ENCODE peak calls at places on chromosomes 3 and 15, in seven cellular contexts. One of them, this sample, is unnamed.

GRCh38 chr3:115478359-115478758 is 145.0 kb upstream of the GAP43 start:
- DNase-seq in omental fat pad: no peak
- DNase-seq in foreskin fibroblast: no peak
- DNase-seq in WTC11: no peak
- DNase-seq in endothelial cell: no peak
- DNase-seq in RWPE1: no peak
- DNase-seq in GM13976: no peak
- DNase-seq in this sample: no peak

GRCh38 chr3:140091143-140091542 is 156.2 kb downstream of the CLSTN2 start:
- DNase-seq in endothelial cell: no peak
- DNase-seq in omental fat pad: no peak
- DNase-seq in foreskin fibroblast: no peak
- DNase-seq in GM13976: no peak
- DNase-seq in RWPE1: no peak
- DNase-seq in WTC11: no peak
- DNase-seq in this sample: no peak

GRCh38 chr3:35438101-35438500 is 201.2 kb upstream of the ARPP21 start:
- DNase-seq in WTC11: no peak
- DNase-seq in omental fat pad: no peak
- DNase-seq in GM13976: no peak
- DNase-seq in endothelial cell: no peak
- DNase-seq in foreskin fibroblast: no peak
- DNase-seq in RWPE1: no peak
- DNase-seq in this sample: no peak

GRCh38 chr3:170467007-170467406 is 48.3 kb downstream of the CLDN11 start:
- DNase-seq in omental fat pad: no peak
- DNase-seq in RWPE1: no peak
- DNase-seq in GM13976: no peak
- DNase-seq in WTC11: no peak
- DNase-seq in foreskin fibroblast: no peak
- DNase-seq in endothelial cell: no peak
- DNase-seq in this sample: no peak

GRCh38 chr3:181885868-181886630 is 174.3 kb downstream of the SOX2 start:
- DNase-seq in omental fat pad: no peak
- DNase-seq in endothelial cell: no peak
- DNase-seq in foreskin fibroblast: no peak
- DNase-seq in RWPE1: no peak
- DNase-seq in GM13976: no peak
- DNase-seq in WTC11: no peak
- DNase-seq in this sample: no peak

GRCh38 chr15:72342385-72342784 is 22.4 kb upstream of the CELF6 start:
- DNase-seq in endothelial cell: peak
- DNase-seq in GM13976: peak
- DNase-seq in WTC11: peak
- DNase-seq in omental fat pad: no peak
- DNase-seq in foreskin fibroblast: no peak
- DNase-seq in RWPE1: no peak
- DNase-seq in this sample: no peak

GRCh38 chr3:10006762-10007090 is 19.5 kb upstream of the FANCD2 start:
- DNase-seq in omental fat pad: no peak
- DNase-seq in endothelial cell: no peak
- DNase-seq in RWPE1: no peak
- DNase-seq in foreskin fibroblast: no peak
- DNase-seq in WTC11: no peak
- DNase-seq in GM13976: no peak
- DNase-seq in this sample: no peak

GRCh38 chr3:4856986-4857385 is 122.3 kb upstream of the BHLHE40 start:
- DNase-seq in endothelial cell: no peak
- DNase-seq in WTC11: no peak
- DNase-seq in omental fat pad: no peak
- DNase-seq in foreskin fibroblast: no peak
- DNase-seq in RWPE1: no peak
- DNase-seq in GM13976: no peak
- DNase-seq in this sample: no peak

GRCh38 chr3:44198265-44198956 is 43.3 kb upstream of the TOPAZ1 start:
- DNase-seq in RWPE1: peak
- DNase-seq in GM13976: peak
- DNase-seq in WTC11: peak
- DNase-seq in omental fat pad: peak
- DNase-seq in endothelial cell: peak
- DNase-seq in foreskin fibroblast: peak
- DNase-seq in this sample: peak

GRCh38 chr3:123687286-123687685 is 102.4 kb upstream of the HACD2 start:
- DNase-seq in RWPE1: no peak
- DNase-seq in omental fat pad: no peak
- DNase-seq in WTC11: no peak
- DNase-seq in endothelial cell: no peak
- DNase-seq in foreskin fibroblast: peak
- DNase-seq in GM13976: no peak
- DNase-seq in this sample: no peak

GRCh38 chr3:190122198-190122771 is 1.6 kb upstream of the P3H2 start:
- DNase-seq in endothelial cell: no peak
- DNase-seq in omental fat pad: no peak
- DNase-seq in GM13976: no peak
- DNase-seq in foreskin fibroblast: no peak
- DNase-seq in WTC11: no peak
- DNase-seq in RWPE1: no peak
- DNase-seq in this sample: no peak

DNA sequence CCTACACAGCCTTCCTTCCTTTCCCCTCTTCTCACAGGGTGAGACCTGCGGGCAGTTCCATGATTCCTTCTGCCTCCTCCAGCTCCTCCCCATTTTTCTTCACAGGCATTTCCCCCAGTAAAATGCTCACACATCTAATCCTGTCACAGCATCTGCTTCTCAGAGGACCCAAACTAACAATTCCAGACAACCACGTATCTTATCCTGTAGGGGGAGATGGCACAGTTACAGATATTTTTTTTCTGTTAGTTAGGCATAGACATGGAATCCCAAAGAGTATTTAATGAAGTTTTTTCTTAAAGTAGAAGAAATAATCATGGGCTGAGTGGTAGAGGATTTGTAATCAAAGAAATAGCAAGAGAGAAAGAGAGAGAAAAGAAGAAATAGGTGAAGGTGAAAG is 373.1 kb upstream of the ADAMTS9 start:
- DNase-seq in foreskin fibroblast: no peak
- DNase-seq in WTC11: no peak
- DNase-seq in endothelial cell: no peak
- DNase-seq in RWPE1: no peak
- DNase-seq in GM13976: no peak
- DNase-seq in omental fat pad: no peak
- DNase-seq in this sample: no peak
- TF ChIP-seq CTCF in foreskin fibroblast: no peak
- TF ChIP-seq CTCF in WTC11: no peak
- TF ChIP-seq CTCF in endothelial cell: peak
- TF ChIP-seq CTCF in RWPE1: no peak
- TF ChIP-seq CTCF in GM13976: no peak
- TF ChIP-seq CTCF in omental fat pad: no peak
- TF ChIP-seq CTCF in this sample: no peak

DNA sequence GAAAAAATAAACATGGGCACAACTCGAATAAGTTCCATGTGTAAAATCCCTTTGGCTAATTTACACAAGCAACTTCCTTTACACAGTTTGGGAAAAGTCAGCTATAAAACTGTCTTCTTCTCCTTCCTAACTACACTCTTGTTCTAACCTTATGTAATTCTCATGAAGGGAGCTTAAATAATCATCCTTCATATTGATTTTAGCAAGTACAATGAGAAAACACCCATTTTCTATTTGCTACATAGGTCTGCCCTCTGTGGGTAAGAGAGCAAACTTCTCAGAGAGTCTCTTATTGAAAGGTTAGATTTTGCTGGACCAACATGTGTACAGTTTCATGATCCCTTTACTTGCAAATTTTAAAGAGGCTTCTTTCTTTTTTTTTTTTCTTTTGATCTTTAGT is 398.5 kb downstream of the ROBO1 start:
- DNase-seq in foreskin fibroblast: peak
- DNase-seq in GM13976: no peak
- DNase-seq in RWPE1: no peak
- DNase-seq in endothelial cell: no peak
- DNase-seq in omental fat pad: no peak
- DNase-seq in WTC11: no peak
- DNase-seq in this sample: no peak
- TF ChIP-seq CTCF in foreskin fibroblast: peak
- TF ChIP-seq CTCF in GM13976: no peak
- TF ChIP-seq CTCF in RWPE1: no peak
- TF ChIP-seq CTCF in endothelial cell: peak
- TF ChIP-seq CTCF in omental fat pad: no peak
- TF ChIP-seq CTCF in WTC11: no peak
- TF ChIP-seq CTCF in this sample: no peak

GRCh38 chr15:80660114-80660513 is 35.0 kb upstream of the ABHD17C start:
- DNase-seq in RWPE1: peak
- DNase-seq in GM13976: no peak
- DNase-seq in endothelial cell: peak
- DNase-seq in foreskin fibroblast: peak
- DNase-seq in omental fat pad: no peak
- DNase-seq in WTC11: peak
- DNase-seq in this sample: no peak
- TF ChIP-seq CTCF in RWPE1: peak
- TF ChIP-seq CTCF in GM13976: no peak
- TF ChIP-seq CTCF in endothelial cell: peak
- TF ChIP-seq CTCF in foreskin fibroblast: peak
- TF ChIP-seq CTCF in omental fat pad: no peak
- TF ChIP-seq CTCF in WTC11: peak
- TF ChIP-seq CTCF in this sample: no peak

DNA sequence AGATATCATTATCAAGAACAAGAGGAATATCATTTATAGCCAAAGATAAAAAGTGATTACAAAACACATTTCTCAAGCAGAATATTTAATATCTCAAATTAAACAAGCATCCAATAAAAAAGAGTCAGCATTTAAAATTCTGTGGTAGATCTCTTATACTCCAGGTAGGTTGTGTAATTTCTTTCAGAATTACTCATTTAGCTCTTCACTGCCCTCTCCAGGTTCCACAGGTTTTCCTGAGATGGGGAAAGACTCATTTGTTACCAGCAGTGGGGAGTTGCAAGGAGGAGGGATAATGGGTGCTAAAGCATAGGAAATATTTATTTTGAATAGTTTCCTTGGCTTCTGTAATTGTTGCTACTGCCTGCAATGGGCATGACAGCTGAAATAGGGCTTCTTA is 83.1 kb upstream of the RASGRP1 start:
- DNase-seq in foreskin fibroblast: no peak
- DNase-seq in omental fat pad: no peak
- DNase-seq in RWPE1: peak
- DNase-seq in endothelial cell: no peak
- DNase-seq in WTC11: no peak
- DNase-seq in GM13976: no peak
- DNase-seq in this sample: no peak
- TF ChIP-seq CTCF in foreskin fibroblast: peak
- TF ChIP-seq CTCF in omental fat pad: no peak
- TF ChIP-seq CTCF in RWPE1: peak
- TF ChIP-seq CTCF in endothelial cell: no peak
- TF ChIP-seq CTCF in WTC11: no peak
- TF ChIP-seq CTCF in GM13976: no peak
- TF ChIP-seq CTCF in this sample: no peak

DNA sequence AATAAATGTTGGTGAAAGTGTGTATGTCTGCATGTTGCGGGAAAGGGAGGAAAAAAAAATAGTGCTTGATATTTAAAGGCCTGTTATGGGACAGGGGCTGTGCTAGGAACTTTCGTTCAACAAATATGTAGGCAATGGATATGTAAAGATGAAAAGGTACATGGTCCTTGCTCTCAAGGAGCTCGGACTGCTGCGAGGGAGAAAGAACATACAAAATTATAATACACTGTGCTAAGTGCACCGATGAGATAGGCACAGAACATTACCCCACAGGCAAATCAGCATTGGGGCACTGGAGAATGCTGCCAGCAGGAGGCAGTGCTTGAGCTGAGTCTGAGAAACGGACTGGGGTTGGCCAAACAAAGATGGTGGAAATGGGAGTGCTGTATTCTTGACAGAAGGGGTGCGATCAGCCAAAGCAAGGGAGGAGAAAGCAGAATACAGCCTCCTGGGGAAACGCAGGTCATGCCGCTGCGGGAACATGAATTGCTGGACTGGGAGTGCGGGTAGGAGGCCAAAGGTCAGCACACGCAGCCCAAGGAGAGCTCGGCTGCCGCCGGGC is 649 bp downstream of the C15orf40 start:
- DNase-seq in omental fat pad: peak
- DNase-seq in WTC11: peak
- DNase-seq in endothelial cell: peak
- DNase-seq in foreskin fibroblast: peak
- DNase-seq in RWPE1: peak
- DNase-seq in GM13976: peak
- DNase-seq in this sample: peak
- TF ChIP-seq CTCF in omental fat pad: no peak
- TF ChIP-seq CTCF in WTC11: peak
- TF ChIP-seq CTCF in endothelial cell: peak
- TF ChIP-seq CTCF in foreskin fibroblast: peak
- TF ChIP-seq CTCF in RWPE1: peak
- TF ChIP-seq CTCF in GM13976: peak
- TF ChIP-seq CTCF in this sample: peak

GRCh38 chr3:174862666-174863065 is 3.5 kb downstream of the NAALADL2 start:
- DNase-seq in GM13976: no peak
- DNase-seq in WTC11: no peak
- DNase-seq in foreskin fibroblast: no peak
- DNase-seq in omental fat pad: no peak
- DNase-seq in RWPE1: no peak
- DNase-seq in endothelial cell: no peak
- DNase-seq in this sample: no peak

GRCh38 chr3:174859109-174859735 is at the start of gene NAALADL2:
- DNase-seq in endothelial cell: no peak
- DNase-seq in foreskin fibroblast: no peak
- DNase-seq in GM13976: no peak
- DNase-seq in WTC11: no peak
- DNase-seq in RWPE1: no peak
- DNase-seq in omental fat pad: no peak
- DNase-seq in this sample: no peak

GRCh38 chr3:174863488-174863887 is 4.4 kb downstream of the NAALADL2 start:
- DNase-seq in omental fat pad: no peak
- DNase-seq in RWPE1: peak
- DNase-seq in endothelial cell: no peak
- DNase-seq in GM13976: no peak
- DNase-seq in foreskin fibroblast: no peak
- DNase-seq in WTC11: no peak
- DNase-seq in this sample: no peak

GRCh38 chr3:174859756-174860155 is 622 bp downstream of the NAALADL2 start:
- DNase-seq in GM13976: no peak
- DNase-seq in endothelial cell: no peak
- DNase-seq in WTC11: no peak
- DNase-seq in RWPE1: no peak
- DNase-seq in foreskin fibroblast: no peak
- DNase-seq in omental fat pad: no peak
- DNase-seq in this sample: no peak

DNA sequence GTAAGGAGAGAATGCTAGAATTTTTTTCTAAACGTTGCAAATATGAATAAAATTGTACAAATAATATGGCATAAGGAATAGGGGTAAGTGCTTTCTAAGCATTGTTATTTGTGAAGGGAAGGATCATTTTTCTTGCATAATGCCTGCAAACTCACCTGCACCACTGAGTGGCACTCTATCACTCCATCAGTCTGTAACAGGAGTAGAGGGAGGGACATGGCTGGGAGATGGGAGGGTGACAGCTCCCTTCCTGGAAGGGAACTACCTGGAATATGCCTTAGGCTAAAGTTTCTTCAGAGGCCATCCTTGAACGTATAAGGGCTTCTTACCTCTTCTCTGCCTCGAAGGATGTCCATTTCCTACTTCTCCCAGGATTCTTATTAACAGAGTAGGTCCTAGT is 3.0 kb downstream of the NAALADL2 start:
- DNase-seq in WTC11: peak
- DNase-seq in RWPE1: peak
- DNase-seq in foreskin fibroblast: no peak
- DNase-seq in endothelial cell: no peak
- DNase-seq in GM13976: no peak
- DNase-seq in omental fat pad: no peak
- DNase-seq in this sample: no peak
- TF ChIP-seq CTCF in WTC11: no peak
- TF ChIP-seq CTCF in RWPE1: peak
- TF ChIP-seq CTCF in foreskin fibroblast: no peak
- TF ChIP-seq CTCF in endothelial cell: no peak
- TF ChIP-seq CTCF in GM13976: no peak
- TF ChIP-seq CTCF in omental fat pad: no peak
- TF ChIP-seq CTCF in this sample: no peak